ENCODE peak calls at places on chromosome 1, in six cellular contexts. One of them, this sample, is unnamed. For H3K4me1, the result is how much of the 10 kb centered on the place peaks cover.

GRCh38 chr1:84774674-84775548 is 84.7 kb upstream of the SSX2IP start:
- DNase-seq in lung: no peak
- DNase-seq in A549: no peak
- DNase-seq in pancreas: peak
- DNase-seq in SK-N-SH: no peak
- DNase-seq in suprapubic skin: no peak
- DNase-seq in this sample: no peak

GRCh38 chr1:30505853-30506784 is 217.3 kb downstream of the MATN1 start:
- DNase-seq in A549: no peak
- DNase-seq in pancreas: no peak
- DNase-seq in SK-N-SH: no peak
- DNase-seq in suprapubic skin: no peak
- DNase-seq in lung: no peak
- DNase-seq in this sample: no peak

GRCh38 chr1:39369568-39369967 is 121.9 kb upstream of the BMP8A start:
- DNase-seq in A549: no peak
- DNase-seq in SK-N-SH: no peak
- DNase-seq in pancreas: no peak
- DNase-seq in suprapubic skin: no peak
- DNase-seq in lung: no peak
- DNase-seq in this sample: no peak

GRCh38 chr1:35885961-35886558 is 3.1 kb downstream of the AGO1 start:
- DNase-seq in lung: no peak
- DNase-seq in SK-N-SH: peak
- DNase-seq in suprapubic skin: no peak
- DNase-seq in A549: no peak
- DNase-seq in pancreas: no peak
- DNase-seq in this sample: no peak

GRCh38 chr1:206029484-206029883 is 5.8 kb upstream of the CTSE start:
- DNase-seq in lung: peak
- DNase-seq in suprapubic skin: no peak
- DNase-seq in pancreas: no peak
- DNase-seq in SK-N-SH: no peak
- DNase-seq in A549: no peak
- DNase-seq in this sample: peak

GRCh38 chr1:228092342-228093049 is 10.0 kb downstream of the ARF1 start:
- DNase-seq in lung: no peak
- DNase-seq in pancreas: no peak
- DNase-seq in suprapubic skin: no peak
- DNase-seq in A549: no peak
- DNase-seq in SK-N-SH: no peak
- DNase-seq in this sample: no peak

GRCh38 chr1:81894867-81895266 is 94.1 kb downstream of the ADGRL2 start:
- DNase-seq in SK-N-SH: no peak
- DNase-seq in suprapubic skin: no peak
- DNase-seq in lung: no peak
- DNase-seq in A549: no peak
- DNase-seq in pancreas: no peak
- DNase-seq in this sample: no peak

GRCh38 chr1:100930494-100930893 is 34.6 kb downstream of the SLC30A7 start:
- DNase-seq in pancreas: no peak
- DNase-seq in SK-N-SH: no peak
- DNase-seq in suprapubic skin: no peak
- DNase-seq in A549: no peak
- DNase-seq in lung: no peak
- DNase-seq in this sample: no peak

GRCh38 chr1:78743626-78744025 is 94.0 kb downstream of the IFI44 start:
- DNase-seq in suprapubic skin: no peak
- DNase-seq in A549: no peak
- DNase-seq in SK-N-SH: no peak
- DNase-seq in lung: no peak
- DNase-seq in pancreas: no peak
- DNase-seq in this sample: no peak

GRCh38 chr1:20988030-20988825 is 188.5 kb downstream of the EIF4G3 start:
- DNase-seq in A549: no peak
- DNase-seq in pancreas: no peak
- DNase-seq in lung: no peak
- DNase-seq in SK-N-SH: no peak
- DNase-seq in suprapubic skin: no peak
- DNase-seq in this sample: no peak

GRCh38 chr1:116486424-116486823 is 84.4 kb downstream of the CD58 start:
- DNase-seq in suprapubic skin: no peak
- DNase-seq in pancreas: no peak
- DNase-seq in lung: no peak
- DNase-seq in A549: no peak
- DNase-seq in SK-N-SH: no peak
- DNase-seq in this sample: no peak

GRCh38 chr1:25566186-25566729 is 22.9 kb downstream of the LDLRAP1 start:
- DNase-seq in A549: no peak
- DNase-seq in pancreas: no peak
- DNase-seq in suprapubic skin: no peak
- DNase-seq in SK-N-SH: no peak
- DNase-seq in lung: no peak
- DNase-seq in this sample: no peak
- H3K4me1 ChIP-seq in A549: under half
- H3K4me1 ChIP-seq in pancreas: under half
- H3K4me1 ChIP-seq in suprapubic skin: half or more
- H3K4me1 ChIP-seq in SK-N-SH: under half
- H3K4me1 ChIP-seq in lung: under half
- H3K4me1 ChIP-seq in this sample: half or more

DNA sequence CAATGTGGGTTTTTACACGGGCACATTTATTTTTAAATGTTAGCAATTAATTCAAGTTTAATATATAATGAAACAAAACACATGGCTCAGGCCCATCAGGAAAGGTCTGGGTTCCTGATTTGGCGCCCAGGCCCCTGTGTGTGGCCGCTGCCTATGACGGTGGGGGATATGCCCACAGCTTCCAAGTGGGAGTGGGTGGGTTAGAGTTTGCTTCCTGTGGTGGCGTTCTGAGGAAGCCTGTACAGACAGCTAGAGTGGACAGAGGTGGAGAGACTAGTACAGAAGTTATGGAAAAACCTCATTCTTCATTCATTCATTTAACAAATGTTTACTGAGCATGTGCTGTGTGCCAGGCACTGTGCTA is 22.4 kb upstream of the EPS8L3 start:
- DNase-seq in A549: no peak
- DNase-seq in suprapubic skin: peak
- DNase-seq in lung: no peak
- DNase-seq in pancreas: peak
- DNase-seq in SK-N-SH: no peak
- DNase-seq in this sample: peak
- H3K4me1 ChIP-seq in A549: half or more
- H3K4me1 ChIP-seq in suprapubic skin: under half
- H3K4me1 ChIP-seq in lung: under half
- H3K4me1 ChIP-seq in pancreas: under half
- H3K4me1 ChIP-seq in SK-N-SH: under half
- H3K4me1 ChIP-seq in this sample: under half

GRCh38 chr1:165936542-165936941 is 109.1 kb downstream of the UCK2 start:
- DNase-seq in lung: no peak
- DNase-seq in A549: no peak
- DNase-seq in SK-N-SH: no peak
- DNase-seq in pancreas: no peak
- DNase-seq in suprapubic skin: no peak
- DNase-seq in this sample: no peak

GRCh38 chr1:165930961-165931360 is 103.5 kb downstream of the UCK2 start:
- DNase-seq in A549: no peak
- DNase-seq in lung: no peak
- DNase-seq in pancreas: no peak
- DNase-seq in SK-N-SH: no peak
- DNase-seq in suprapubic skin: no peak
- DNase-seq in this sample: no peak

GRCh38 chr1:165928075-165928731 is 100.8 kb downstream of the UCK2 start:
- DNase-seq in A549: peak
- DNase-seq in pancreas: no peak
- DNase-seq in lung: no peak
- DNase-seq in SK-N-SH: peak
- DNase-seq in suprapubic skin: no peak
- DNase-seq in this sample: no peak

GRCh38 chr1:165938844-165939243 is 111.4 kb downstream of the UCK2 start:
- DNase-seq in suprapubic skin: no peak
- DNase-seq in SK-N-SH: no peak
- DNase-seq in A549: no peak
- DNase-seq in pancreas: no peak
- DNase-seq in lung: no peak
- DNase-seq in this sample: no peak

GRCh38 chr1:165933446-165934170 is 106.2 kb downstream of the UCK2 start:
- DNase-seq in suprapubic skin: no peak
- DNase-seq in lung: no peak
- DNase-seq in pancreas: no peak
- DNase-seq in A549: no peak
- DNase-seq in SK-N-SH: no peak
- DNase-seq in this sample: no peak
- H3K4me1 ChIP-seq in suprapubic skin: under half
- H3K4me1 ChIP-seq in lung: under half
- H3K4me1 ChIP-seq in pancreas: under half
- H3K4me1 ChIP-seq in A549: under half
- H3K4me1 ChIP-seq in SK-N-SH: under half
- H3K4me1 ChIP-seq in this sample: under half

GRCh38 chr1:2044510-2045319 is 5.5 kb upstream of the PRKCZ start:
- DNase-seq in pancreas: peak
- DNase-seq in lung: peak
- DNase-seq in A549: peak
- DNase-seq in SK-N-SH: peak
- DNase-seq in suprapubic skin: no peak
- DNase-seq in this sample: peak
- H3K4me1 ChIP-seq in pancreas: under half
- H3K4me1 ChIP-seq in lung: under half
- H3K4me1 ChIP-seq in A549: under half
- H3K4me1 ChIP-seq in SK-N-SH: under half
- H3K4me1 ChIP-seq in suprapubic skin: under half
- H3K4me1 ChIP-seq in this sample: under half

DNA sequence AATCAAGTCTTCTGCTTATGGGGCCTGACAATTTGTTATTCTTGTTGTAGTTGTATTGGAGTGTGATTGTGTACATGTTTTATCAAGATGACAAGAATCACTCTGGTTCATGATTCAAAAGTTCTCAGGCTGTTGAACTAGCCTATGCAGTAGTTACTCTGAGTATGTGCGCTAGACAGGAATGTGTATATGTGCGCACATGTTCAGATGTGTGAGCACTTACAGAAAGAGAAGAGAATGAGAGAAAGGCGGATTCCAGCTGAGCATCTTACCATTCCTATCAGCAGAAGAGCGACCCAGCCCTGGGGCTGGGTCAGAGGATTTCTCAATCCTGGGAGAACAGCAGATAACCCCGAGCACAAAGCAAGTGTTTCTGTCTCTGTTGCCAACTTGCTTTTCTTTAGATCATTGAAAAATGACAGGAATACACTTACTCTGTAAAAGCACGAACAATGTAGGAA is 110.8 kb upstream of the HOOK1 start:
- DNase-seq in A549: no peak
- DNase-seq in suprapubic skin: no peak
- DNase-seq in lung: no peak
- DNase-seq in pancreas: no peak
- DNase-seq in SK-N-SH: no peak
- DNase-seq in this sample: no peak
- H3K4me1 ChIP-seq in A549: under half
- H3K4me1 ChIP-seq in suprapubic skin: half or more
- H3K4me1 ChIP-seq in lung: under half
- H3K4me1 ChIP-seq in pancreas: under half
- H3K4me1 ChIP-seq in SK-N-SH: under half
- H3K4me1 ChIP-seq in this sample: half or more

GRCh38 chr1:214396319-214396718 is 115.4 kb downstream of the SMYD2 start:
- DNase-seq in SK-N-SH: no peak
- DNase-seq in suprapubic skin: no peak
- DNase-seq in A549: no peak
- DNase-seq in lung: no peak
- DNase-seq in pancreas: no peak
- DNase-seq in this sample: no peak

GRCh38 chr1:214398490-214398889 is 117.5 kb downstream of the SMYD2 start:
- DNase-seq in lung: no peak
- DNase-seq in A549: no peak
- DNase-seq in pancreas: no peak
- DNase-seq in suprapubic skin: no peak
- DNase-seq in SK-N-SH: no peak
- DNase-seq in this sample: no peak

GRCh38 chr1:214397497-214397896 is 116.5 kb downstream of the SMYD2 start:
- DNase-seq in suprapubic skin: no peak
- DNase-seq in lung: no peak
- DNase-seq in pancreas: no peak
- DNase-seq in SK-N-SH: no peak
- DNase-seq in A549: no peak
- DNase-seq in this sample: no peak

GRCh38 chr1:214392246-214392645 is 111.3 kb downstream of the SMYD2 start:
- DNase-seq in suprapubic skin: no peak
- DNase-seq in lung: no peak
- DNase-seq in A549: no peak
- DNase-seq in pancreas: no peak
- DNase-seq in SK-N-SH: no peak
- DNase-seq in this sample: no peak

GRCh38 chr1:214393086-214393485 is 112.1 kb downstream of the SMYD2 start:
- DNase-seq in SK-N-SH: no peak
- DNase-seq in pancreas: no peak
- DNase-seq in suprapubic skin: no peak
- DNase-seq in A549: no peak
- DNase-seq in lung: no peak
- DNase-seq in this sample: no peak
- H3K4me1 ChIP-seq in SK-N-SH: under half
- H3K4me1 ChIP-seq in pancreas: under half
- H3K4me1 ChIP-seq in suprapubic skin: under half
- H3K4me1 ChIP-seq in A549: under half
- H3K4me1 ChIP-seq in lung: under half
- H3K4me1 ChIP-seq in this sample: under half

DNA sequence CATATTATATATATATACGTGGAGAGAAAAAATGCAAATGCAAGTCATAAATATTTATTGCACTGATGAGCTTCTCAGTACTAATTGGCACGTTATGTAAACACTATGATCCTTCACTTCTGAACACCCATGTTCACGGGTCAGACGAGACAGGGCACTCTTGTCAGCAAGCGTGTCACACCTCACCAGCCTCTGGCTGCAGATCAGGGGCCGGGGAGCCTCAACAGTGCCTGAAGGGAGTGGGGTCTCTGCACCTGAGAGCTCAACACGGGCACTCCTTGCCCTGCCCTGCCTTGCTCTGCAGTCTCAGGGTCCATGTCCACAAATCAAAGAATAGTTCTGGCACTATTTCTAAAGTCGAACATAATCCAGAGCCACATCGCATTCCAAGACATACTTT is 409 bp upstream of the HIVEP3 start:
- DNase-seq in lung: no peak
- DNase-seq in A549: no peak
- DNase-seq in SK-N-SH: no peak
- DNase-seq in pancreas: no peak
- DNase-seq in suprapubic skin: no peak
- DNase-seq in this sample: no peak
- H3K4me1 ChIP-seq in lung: under half
- H3K4me1 ChIP-seq in A549: under half
- H3K4me1 ChIP-seq in SK-N-SH: under half
- H3K4me1 ChIP-seq in pancreas: under half
- H3K4me1 ChIP-seq in suprapubic skin: under half
- H3K4me1 ChIP-seq in this sample: half or more

GRCh38 chr1:51568231-51568935 is 48.5 kb upstream of the OSBPL9 start:
- DNase-seq in A549: no peak
- DNase-seq in lung: no peak
- DNase-seq in suprapubic skin: no peak
- DNase-seq in SK-N-SH: no peak
- DNase-seq in pancreas: no peak
- DNase-seq in this sample: no peak
- H3K4me1 ChIP-seq in A549: under half
- H3K4me1 ChIP-seq in lung: under half
- H3K4me1 ChIP-seq in suprapubic skin: under half
- H3K4me1 ChIP-seq in SK-N-SH: under half
- H3K4me1 ChIP-seq in pancreas: under half
- H3K4me1 ChIP-seq in this sample: half or more